ENCODE peak calls at places on chromosome 20, in nine cellular contexts. G is dermis microvascular lymphatic vessel endothelial cell; K is CD4-positive, CD25-positive, alpha-beta regulatory T cell; A is stromal cell of bone marrow; H is HT-29; S is stimulated activated CD4-positive, alpha-beta T cell treated with anti-CD3 and anti-CD28 coated beads, Interleukin-15, amount 100 ng/mL, for 48 hours; X is GM04504; R is activated T-cell treated with anti-CD3 and anti-CD28 coated beads for 1 hour; W is MCF 10A. D is an unnamed sample.
A peak's percentile ranks its signal among the peaks of the same experiment; 100 is the strongest.

GRCh38 chr20:50711113-50711825 is 19.9 kb upstream of the RIPOR3 start:
- DNase-seq in R (no peak), W (no peak), G (no peak), X (no peak), A (no peak), K (no peak), H (peak; percentile 68), S (no peak), D (no peak)

GRCh38 chr20:11841972-11842461 is 75.7 kb upstream of the BTBD3 start:
- DNase-seq in R (no peak), W (no peak), X (no peak), A (no peak), G (no peak), H (no peak), K (no peak), S (no peak), D (no peak)

GRCh38 chr20:22312744-22313346 is 271.5 kb downstream of the FOXA2 start:
- DNase-seq in A (peak; percentile 33), S (no peak), H (peak; percentile 59), K (no peak), X (peak; percentile 4), W (peak; percentile 62), G (peak; percentile 54), R (no peak), D (peak; percentile 28)

GRCh38 chr20:49179368-49180277 is 8.5 kb downstream of the STAU1 start:
- DNase-seq in H (peak; percentile 47), X (no peak), S (no peak), R (no peak), W (peak; percentile 11), A (no peak), K (no peak), G (peak; percentile 21), D (peak; percentile 33)

GRCh38 chr20:51801220-51801991 is 915 bp downstream of the SALL4 start:
- DNase-seq in H (no peak), R (no peak), A (no peak), K (no peak), W (no peak), G (no peak), S (no peak), X (no peak), D (no peak)

GRCh38 chr20:15918631-15919030 is 654.6 kb downstream of the KIF16B start:
- DNase-seq in R (no peak), G (no peak), S (no peak), A (no peak), K (no peak), W (no peak), H (no peak), X (no peak), D (no peak)

GRCh38 chr20:46931699-46932098 is 37.1 kb downstream of the EYA2 start:
- DNase-seq in A (peak; percentile 68), W (no peak), X (peak; percentile 52), H (no peak), S (no peak), G (no peak), R (no peak), K (no peak), D (no peak)

GRCh38 chr20:53839423-53840176 is 230.8 kb downstream of the BCAS1 start:
- DNase-seq in K (peak; percentile 90), H (peak; percentile 69), X (no peak), A (no peak), W (no peak), G (peak; percentile 36), S (peak; percentile 14), R (peak; percentile 22), D (peak; percentile 95)

GRCh38 chr20:58802061-58802460 is 48.6 kb downstream of the GNAS-AS1 start:
- DNase-seq in A (no peak), G (no peak), K (no peak), X (no peak), W (no peak), R (no peak), H (no peak), S (no peak), D (no peak)

GRCh38 chr20:62407221-62407992 is at the start of gene CABLES2:
- DNase-seq in X (peak; percentile 88), K (peak; percentile 95), W (peak; percentile 94), R (peak; percentile 83), G (peak; percentile 94), A (peak; percentile 87), S (peak; percentile 87), H (peak; percentile 98), D (peak; percentile 96)

GRCh38 chr20:20085812-20086211 is 33.5 kb downstream of the CFAP61 start:
- DNase-seq in A (no peak), K (no peak), X (no peak), W (peak; percentile 72), H (no peak), R (no peak), G (no peak), S (no peak), D (no peak)

GRCh38 chr20:60310551-60310950 is 352.3 kb downstream of the CDH26 start:
- DNase-seq in W (no peak), X (no peak), K (no peak), G (no peak), S (no peak), A (no peak), R (no peak), H (no peak), D (no peak)

GRCh38 chr20:34581341-34582189 is 23.0 kb downstream of the MAP1LC3A start:
- DNase-seq in W (no peak), A (peak; percentile 61), X (peak; percentile 58), H (no peak), S (peak; percentile 29), R (no peak), G (peak; percentile 89), K (peak; percentile 48), D (peak; percentile 67)

GRCh38 chr20:17295151-17295726 is 68.4 kb downstream of the PCSK2 start:
- DNase-seq in G (no peak), X (no peak), A (no peak), W (no peak), S (no peak), K (no peak), H (no peak), R (no peak), D (no peak)